ENCODE peak calls at places on chromosomes 3 and 15, in four cellular contexts. One of them, this sample, is unnamed.

GRCh38 chr3:77254967-77255831 is 215.3 kb downstream of the ROBO2 start:
- DNase-seq in body of pancreas: peak; percentile 51
- DNase-seq in left lung: no peak
- DNase-seq in endodermal cell: peak; percentile 78
- DNase-seq in this sample: no peak

GRCh38 chr15:57703387-57703786 is 3.1 kb upstream of the POLR2M start:
- DNase-seq in endodermal cell: no peak
- DNase-seq in left lung: no peak
- DNase-seq in body of pancreas: no peak
- DNase-seq in this sample: no peak

GRCh38 chr3:45214061-45214680 is 11.9 kb downstream of the TMEM158 start:
- DNase-seq in body of pancreas: no peak
- DNase-seq in left lung: no peak
- DNase-seq in endodermal cell: peak; percentile 65
- DNase-seq in this sample: no peak

GRCh38 chr15:53251523-53251922 is 461.4 kb upstream of the ONECUT1 start:
- DNase-seq in left lung: no peak
- DNase-seq in endodermal cell: no peak
- DNase-seq in body of pancreas: no peak
- DNase-seq in this sample: no peak

GRCh38 chr15:76991741-76992645 is 2.9 kb upstream of the PSTPIP1 start:
- DNase-seq in endodermal cell: peak; percentile 32
- DNase-seq in left lung: peak; percentile 50
- DNase-seq in body of pancreas: no peak
- DNase-seq in this sample: no peak

GRCh38 chr15:81480645-81481053 is 106.6 kb upstream of the TMC3 start:
- DNase-seq in left lung: no peak
- DNase-seq in body of pancreas: peak; percentile 16
- DNase-seq in endodermal cell: peak; percentile 72
- DNase-seq in this sample: no peak

GRCh38 chr3:38608086-38608775 is 41.3 kb downstream of the SCN5A start:
- DNase-seq in endodermal cell: peak; percentile 33
- DNase-seq in body of pancreas: no peak
- DNase-seq in left lung: peak; percentile 21
- DNase-seq in this sample: no peak

GRCh38 chr3:76470285-76470684 is 569.6 kb upstream of the ROBO2 start:
- DNase-seq in body of pancreas: no peak
- DNase-seq in endodermal cell: no peak
- DNase-seq in left lung: no peak
- DNase-seq in this sample: no peak

GRCh38 chr3:194773666-194774455 is 88.2 kb downstream of the FAM43A start:
- DNase-seq in endodermal cell: peak; percentile 29
- DNase-seq in body of pancreas: no peak
- DNase-seq in left lung: no peak
- DNase-seq in this sample: no peak

GRCh38 chr3:81923038-81923437 is 161.6 kb upstream of the GBE1 start:
- DNase-seq in body of pancreas: no peak
- DNase-seq in left lung: no peak
- DNase-seq in endodermal cell: no peak
- DNase-seq in this sample: no peak

GRCh38 chr3:31377045-31377642 is 155.6 kb upstream of the STT3B start:
- DNase-seq in left lung: no peak
- DNase-seq in endodermal cell: no peak
- DNase-seq in body of pancreas: no peak
- DNase-seq in this sample: no peak

GRCh38 chr15:68924866-68925599 is 5.3 kb upstream of the SPESP1 start:
- DNase-seq in left lung: peak; percentile 61
- DNase-seq in body of pancreas: peak; percentile 80
- DNase-seq in endodermal cell: peak; percentile 95
- DNase-seq in this sample: peak; percentile 31

GRCh38 chr3:31880020-31880419 is 101.0 kb downstream of the OSBPL10 start:
- DNase-seq in endodermal cell: no peak
- DNase-seq in left lung: peak; percentile 72
- DNase-seq in body of pancreas: no peak
- DNase-seq in this sample: no peak

GRCh38 chr3:88195951-88196434 is 46.2 kb downstream of the C3orf38 start:
- DNase-seq in left lung: no peak
- DNase-seq in body of pancreas: no peak
- DNase-seq in endodermal cell: no peak
- DNase-seq in this sample: no peak

GRCh38 chr3:32602206-32602605 is 31.5 kb upstream of the DYNC1LI1 start:
- DNase-seq in body of pancreas: no peak
- DNase-seq in endodermal cell: no peak
- DNase-seq in left lung: no peak
- DNase-seq in this sample: no peak

GRCh38 chr15:68259883-68260282 is 17.7 kb upstream of the FEM1B start:
- DNase-seq in body of pancreas: no peak
- DNase-seq in endodermal cell: no peak
- DNase-seq in left lung: no peak
- DNase-seq in this sample: no peak

GRCh38 chr3:133386876-133387275 is 13.0 kb upstream of the BFSP2 start:
- DNase-seq in body of pancreas: no peak
- DNase-seq in left lung: no peak
- DNase-seq in endodermal cell: no peak
- DNase-seq in this sample: no peak

GRCh38 chr3:108202080-108202479 is 20.1 kb downstream of the IFT57 start:
- DNase-seq in endodermal cell: no peak
- DNase-seq in left lung: no peak
- DNase-seq in body of pancreas: no peak
- DNase-seq in this sample: no peak

GRCh38 chr15:67458449-67458848 is 62.5 kb upstream of the C15orf61 start:
- DNase-seq in left lung: no peak
- DNase-seq in endodermal cell: no peak
- DNase-seq in body of pancreas: no peak
- DNase-seq in this sample: no peak

GRCh38 chr15:89187911-89188514 is 33.4 kb downstream of the RLBP1 start:
- DNase-seq in endodermal cell: no peak
- DNase-seq in body of pancreas: no peak
- DNase-seq in left lung: peak; percentile 72
- DNase-seq in this sample: no peak

DNA sequence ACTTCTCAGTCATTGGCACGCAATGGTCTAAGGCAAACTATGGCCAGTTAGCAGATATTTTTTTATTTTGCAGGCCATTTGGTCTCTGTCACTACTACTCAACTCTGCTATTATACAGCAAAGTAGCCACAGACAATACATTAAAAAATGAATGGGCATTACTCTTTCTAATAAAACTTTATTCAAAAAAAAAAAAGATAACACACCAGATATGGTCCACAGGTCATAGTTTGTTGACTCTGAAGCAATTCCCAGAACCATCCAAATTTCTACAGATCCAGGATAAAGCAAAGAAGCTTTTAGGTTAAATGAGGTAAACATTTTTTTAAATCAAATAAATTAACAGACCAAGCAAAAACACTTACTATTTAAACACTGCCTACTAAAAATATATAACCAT is 89.4 kb downstream of the TBL1XR1 start:
- DNase-seq in body of pancreas: no peak
- DNase-seq in endodermal cell: no peak
- DNase-seq in left lung: no peak
- DNase-seq in this sample: no peak
- H3K4me1 ChIP-seq in body of pancreas: peaks cover 49% of the 10 kb centered on the region
- H3K4me1 ChIP-seq in endodermal cell: peaks cover 28% of the 10 kb centered on the region
- H3K4me1 ChIP-seq in left lung: peaks cover 73% of the 10 kb centered on the region
- H3K4me1 ChIP-seq in this sample: peaks cover 46% of the 10 kb centered on the region

DNA sequence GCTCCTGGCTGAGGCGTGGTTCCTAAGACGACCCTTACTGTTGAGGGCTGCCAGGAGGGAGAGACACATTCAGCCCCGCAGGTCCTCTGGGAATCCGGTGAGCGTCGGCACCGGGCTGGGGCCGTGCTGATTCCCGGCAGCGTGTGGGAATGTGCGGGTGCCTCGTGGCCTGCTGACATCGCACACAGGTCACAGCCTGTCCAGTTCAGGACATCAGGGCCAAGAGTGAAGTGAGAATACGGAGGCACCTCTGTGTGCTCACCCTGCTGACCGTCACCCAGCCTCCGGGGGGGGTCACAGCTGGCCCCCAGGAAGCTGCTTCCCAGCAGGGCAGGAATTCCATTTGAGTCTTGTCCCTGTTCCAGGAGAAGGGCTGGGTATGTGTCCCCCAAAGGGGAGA is 53.6 kb downstream of the PGPEP1L start:
- DNase-seq in endodermal cell: no peak
- DNase-seq in body of pancreas: no peak
- DNase-seq in left lung: no peak
- DNase-seq in this sample: no peak
- H3K4me1 ChIP-seq in endodermal cell: peaks cover 23% of the 10 kb centered on the region
- H3K4me1 ChIP-seq in body of pancreas: peaks cover 53% of the 10 kb centered on the region
- H3K4me1 ChIP-seq in left lung: peaks cover 50% of the 10 kb centered on the region
- H3K4me1 ChIP-seq in this sample: no peaks in the 10 kb centered on the region

DNA sequence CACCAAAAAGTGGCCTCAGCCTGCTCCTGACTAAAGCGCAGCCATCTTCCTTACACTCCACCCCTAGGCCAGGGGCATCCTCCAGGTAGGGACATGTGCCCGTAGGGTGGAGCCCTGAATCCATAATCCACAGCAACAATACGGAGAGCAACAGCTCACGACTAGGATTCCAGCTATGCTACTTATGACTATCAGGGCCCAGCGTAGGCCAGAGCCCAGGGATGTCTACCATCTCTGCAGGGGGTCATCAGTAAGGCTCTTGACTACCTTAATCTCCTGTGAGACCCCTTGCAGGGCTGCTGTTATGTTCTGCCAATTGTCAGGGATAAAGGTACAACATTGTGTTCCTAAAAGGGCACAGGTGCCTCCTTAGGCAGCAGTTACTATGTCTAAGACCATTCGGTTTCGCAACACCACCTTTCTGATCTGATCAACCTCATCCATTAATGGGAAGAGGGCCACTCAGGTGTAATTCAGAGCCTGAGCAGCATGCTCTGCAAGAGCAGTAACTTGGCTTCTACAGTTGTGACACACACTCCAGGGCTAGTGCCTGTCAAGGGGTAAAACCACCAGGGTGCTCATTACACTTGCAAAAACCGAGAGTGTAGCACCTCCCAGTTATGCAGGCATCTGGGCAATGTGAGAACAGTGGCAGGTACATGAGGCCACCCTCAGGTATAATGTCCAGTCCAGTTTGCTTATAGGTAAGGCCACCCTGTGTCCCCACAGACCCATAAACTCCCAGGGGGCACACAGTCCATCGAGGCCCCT is 11.0 kb downstream of the CCRL2 start:
- DNase-seq in left lung: no peak
- DNase-seq in endodermal cell: peak; percentile 74
- DNase-seq in body of pancreas: no peak
- DNase-seq in this sample: no peak
- H3K4me1 ChIP-seq in left lung: peaks cover 21% of the 10 kb centered on the region
- H3K4me1 ChIP-seq in endodermal cell: peaks cover 13% of the 10 kb centered on the region
- H3K4me1 ChIP-seq in body of pancreas: peaks cover 13% of the 10 kb centered on the region
- H3K4me1 ChIP-seq in this sample: peaks cover 4% of the 10 kb centered on the region

GRCh38 chr3:50270422-50270831 is 1.5 kb downstream of the SEMA3B start:
- DNase-seq in body of pancreas: no peak
- DNase-seq in endodermal cell: no peak
- DNase-seq in left lung: no peak
- DNase-seq in this sample: no peak
- H3K4me1 ChIP-seq in body of pancreas: peaks cover 89% of the 10 kb centered on the region
- H3K4me1 ChIP-seq in endodermal cell: peaks cover 3% of the 10 kb centered on the region
- H3K4me1 ChIP-seq in left lung: peaks cover 56% of the 10 kb centered on the region
- H3K4me1 ChIP-seq in this sample: peaks cover 24% of the 10 kb centered on the region